ENCODE peak calls at places on chromosome 4, in seven cellular contexts. L, I, B, E, F, Z and X are unnamed samples.

GRCh38 chr4:60847614-60848013 is 352.5 kb upstream of the ADGRL3 start:
- DNase-seq in L (no peak), I (no peak), B (no peak), E (no peak), F (no peak), Z (no peak), X (no peak)

GRCh38 chr4:42638276-42638675 is 18.6 kb downstream of the ATP8A1 start:
- DNase-seq in L (no peak), I (no peak), B (no peak), E (no peak), F (no peak), Z (no peak), X (no peak)

GRCh38 chr4:101074326-101074725 is 273.0 kb downstream of the PPP3CA start:
- DNase-seq in L (no peak), I (no peak), B (no peak), E (no peak), F (no peak), Z (no peak), X (no peak)

GRCh38 chr4:7414046-7414445 is 20.7 kb downstream of the PSAPL1 start:
- DNase-seq in L (no peak), I (no peak), B (no peak), E (no peak), F (no peak), Z (no peak), X (peak)

GRCh38 chr4:4838602-4839470 is 20.6 kb upstream of the MSX1 start:
- DNase-seq in L (no peak), I (no peak), B (no peak), E (no peak), F (no peak), Z (no peak), X (no peak)

GRCh38 chr4:20805716-20806115 is 105.5 kb downstream of the PACRGL start:
- DNase-seq in L (no peak), I (no peak), B (no peak), E (no peak), F (no peak), Z (no peak), X (no peak)

GRCh38 chr4:87953776-87954175 is 21.7 kb upstream of the SPP1 start:
- DNase-seq in L (no peak), I (no peak), B (no peak), E (no peak), F (no peak), Z (no peak), X (no peak)

GRCh38 chr4:4717692-4718091 is 141.8 kb upstream of the MSX1 start:
- DNase-seq in L (no peak), I (peak), B (no peak), E (no peak), F (no peak), Z (no peak), X (no peak)

GRCh38 chr4:55347610-55348228 is 1.7 kb downstream of the SRD5A3 start:
- DNase-seq in L (no peak), I (no peak), B (no peak), E (no peak), F (no peak), Z (no peak), X (no peak)

GRCh38 chr4:114358901-114359300 is 239.7 kb upstream of the UGT8 start:
- DNase-seq in L (no peak), I (no peak), B (no peak), E (no peak), F (no peak), Z (no peak), X (no peak)

GRCh38 chr4:67684839-67685531 is 16.0 kb downstream of the UBA6 start:
- DNase-seq in L (no peak), I (peak), B (no peak), E (peak), F (no peak), Z (no peak), X (no peak)

GRCh38 chr4:186946140-186946539 is 222.5 kb upstream of the FAT1 start:
- DNase-seq in L (no peak), I (no peak), B (no peak), E (no peak), F (no peak), Z (no peak), X (no peak)

GRCh38 chr4:72975488-72975784 is 94.1 kb downstream of the COX18 start:
- DNase-seq in L (no peak), I (peak), B (no peak), E (no peak), F (no peak), Z (no peak), X (no peak)

GRCh38 chr4:143186202-143186601 is 1.5 kb downstream of the USP38 start:
- DNase-seq in L (no peak), I (peak), B (no peak), E (peak), F (no peak), Z (no peak), X (no peak)

GRCh38 chr4:2792711-2793577 is at the start of gene SH3BP2:
- DNase-seq in L (no peak), I (no peak), B (no peak), E (peak), F (peak), Z (peak), X (peak)

GRCh38 chr4:78954048-78954666 is 14.9 kb upstream of the PAQR3 start:
- DNase-seq in L (peak), I (peak), B (no peak), E (no peak), F (no peak), Z (no peak), X (no peak)

GRCh38 chr4:106032851-106033286 is 137.6 kb downstream of the NPNT start:
- DNase-seq in L (no peak), I (peak), B (no peak), E (no peak), F (no peak), Z (no peak), X (no peak)

GRCh38 chr4:102219143-102219542 is 126.1 kb downstream of the SLC39A8 start:
- DNase-seq in L (no peak), I (no peak), B (no peak), E (no peak), F (no peak), Z (no peak), X (no peak)

GRCh38 chr4:82261063-82261462 is 112.7 kb downstream of the HNRNPD start:
- DNase-seq in L (no peak), I (no peak), B (no peak), E (no peak), F (no peak), Z (no peak), X (no peak)

GRCh38 chr4:26692014-26692726 is 108.3 kb downstream of the TBC1D19 start:
- DNase-seq in L (no peak), I (no peak), B (no peak), E (peak), F (no peak), Z (no peak), X (no peak)

GRCh38 chr4:153127773-153128494 is 76.3 kb upstream of the TRIM2 start:
- DNase-seq in L (peak), I (peak), B (peak), E (peak), F (peak), Z (peak), X (no peak)

GRCh38 chr4:168888715-168889215 is 121.3 kb downstream of the CBR4 start:
- DNase-seq in L (no peak), I (no peak), B (no peak), E (no peak), F (no peak), Z (no peak), X (no peak)

GRCh38 chr4:76250962-76251361 is 559 bp upstream of the FAM47E start:
- DNase-seq in L (no peak), I (no peak), B (no peak), E (no peak), F (no peak), Z (no peak), X (no peak)

GRCh38 chr4:89000844-89001360 is 56.1 kb downstream of the FAM13A start:
- DNase-seq in L (no peak), I (peak), B (no peak), E (no peak), F (no peak), Z (no peak), X (no peak)

GRCh38 chr4:149223659-149224058 is 592.0 kb downstream of the IQCM start:
- DNase-seq in L (no peak), I (peak), B (no peak), E (no peak), F (no peak), Z (no peak), X (no peak)

GRCh38 chr4:96352051-96352517 is 512.2 kb downstream of the PDHA2 start:
- DNase-seq in L (no peak), I (peak), B (no peak), E (no peak), F (no peak), Z (no peak), X (no peak)

GRCh38 chr4:176745902-176746301 is 46.8 kb downstream of the VEGFC start:
- DNase-seq in L (no peak), I (peak), B (no peak), E (no peak), F (no peak), Z (no peak), X (no peak)

GRCh38 chr4:78168029-78168428 is 110.9 kb downstream of the FRAS1 start:
- DNase-seq in L (no peak), I (no peak), B (no peak), E (no peak), F (no peak), Z (no peak), X (no peak)

GRCh38 chr4:11805837-11806236 is 377.1 kb upstream of the HS3ST1 start:
- DNase-seq in L (peak), I (peak), B (no peak), E (no peak), F (no peak), Z (no peak), X (no peak)

GRCh38 chr4:147136308-147136707 is 190.6 kb upstream of the TTC29 start:
- DNase-seq in L (no peak), I (peak), B (no peak), E (no peak), F (no peak), Z (no peak), X (no peak)

GRCh38 chr4:53490965-53491622 is 100.2 kb downstream of the LNX1 start:
- DNase-seq in L (no peak), I (peak), B (peak), E (peak), F (peak), Z (no peak), X (no peak)

GRCh38 chr4:83381173-83381572 is 46.5 kb upstream of the HPSE start:
- DNase-seq in L (no peak), I (no peak), B (no peak), E (no peak), F (no peak), Z (no peak), X (no peak)

GRCh38 chr4:6779667-6780565 is 2.6 kb upstream of the KIAA0232 start:
- DNase-seq in L (no peak), I (no peak), B (no peak), E (no peak), F (no peak), Z (no peak), X (peak)

GRCh38 chr4:168868856-168869201 is 141.2 kb downstream of the CBR4 start:
- DNase-seq in L (no peak), I (no peak), B (no peak), E (no peak), F (no peak), Z (no peak), X (no peak)

GRCh38 chr4:179750374-179750773 is 2308.1 kb upstream of the AGA start:
- DNase-seq in L (no peak), I (no peak), B (no peak), E (no peak), F (no peak), Z (no peak), X (no peak)